ENCODE peak calls at places on chromosomes 16 and 17, in ten cellular contexts. M is amniotic stem cell, R is GM12865, F is uterus, N is SW480, S is T-helper 1 cell, Y is progenitor cell of endocrine pancreas, I is endothelial cell, U is EL, X is cardiac fibroblast. O is an unnamed sample.

GRCh38 chr17:76686538-76687277 is 24.1 kb downstream of the MXRA7 start:
- DNase-seq in U (no peak), N (no peak), Y (no peak), M (no peak), I (no peak), S (no peak), F (no peak), X (no peak), R (no peak), O (no peak)

GRCh38 chr17:45917081-45917480 is 22.7 kb downstream of the MAPT start:
- DNase-seq in S (no peak), M (no peak), I (no peak), X (no peak), U (no peak), R (no peak), N (no peak), Y (no peak), F (no peak), O (no peak)

GRCh38 chr16:1946495-1947368 is 3.7 kb upstream of the MSRB1 start:
- DNase-seq in M (no peak), X (no peak), S (no peak), F (no peak), U (no peak), R (no peak), Y (no peak), N (no peak), I (no peak), O (no peak)

GRCh38 chr17:75695830-75696271 is 25.4 kb upstream of the ITGB4 start:
- DNase-seq in I (no peak), X (no peak), N (no peak), U (no peak), S (no peak), F (no peak), Y (no peak), M (no peak), R (no peak), O (no peak)

GRCh38 chr17:44071772-44072171 is 1.2 kb downstream of the G6PC3 start:
- DNase-seq in F (no peak), N (no peak), S (no peak), Y (no peak), I (no peak), M (no peak), U (peak), R (no peak), X (no peak), O (no peak)

GRCh38 chr17:39591958-39592954 is 15.5 kb downstream of the NEUROD2 start:
- DNase-seq in S (no peak), X (peak), F (no peak), I (peak), N (peak), U (peak), R (peak), Y (peak), M (peak), O (peak)

GRCh38 chr16:26667271-26667703 is 399.4 kb upstream of the C16orf82 start:
- DNase-seq in F (no peak), R (no peak), S (no peak), Y (no peak), X (no peak), U (no peak), N (no peak), M (no peak), I (no peak), O (no peak)

GRCh38 chr17:71484546-71484945 is 636.3 kb upstream of the SOX9 start:
- DNase-seq in M (no peak), I (no peak), X (no peak), S (no peak), U (no peak), Y (no peak), F (no peak), R (no peak), N (no peak), O (no peak)

GRCh38 chr17:32746280-32746679 is 130.6 kb downstream of the MYO1D start:
- DNase-seq in N (no peak), S (no peak), X (peak), R (no peak), U (peak), F (no peak), M (no peak), I (no peak), Y (no peak), O (no peak)

GRCh38 chr16:57413733-57414132 is 9.2 kb downstream of the CCL17 start:
- DNase-seq in S (no peak), I (no peak), U (no peak), R (no peak), M (no peak), Y (no peak), F (no peak), X (no peak), N (no peak), O (no peak)

GRCh38 chr17:40121191-40121885 is 433 bp upstream of the MSL1 start:
- DNase-seq in I (peak), S (peak), X (peak), U (peak), F (peak), R (peak), N (no peak), M (no peak), Y (no peak), O (no peak)

GRCh38 chr17:7837375-7838290 is 3.6 kb downstream of the KDM6B start:
- DNase-seq in N (peak), X (no peak), S (no peak), Y (no peak), M (no peak), F (no peak), R (peak), I (no peak), U (no peak), O (no peak)

GRCh38 chr17:44376124-44376523 is 12.5 kb upstream of the FAM171A2 start:
- DNase-seq in N (no peak), X (peak), M (no peak), Y (no peak), I (peak), R (no peak), S (no peak), U (no peak), F (peak), O (no peak)

GRCh38 chr17:73757324-73757942 is 113.2 kb upstream of the SDK2 start:
- DNase-seq in N (peak), Y (no peak), S (no peak), F (no peak), U (no peak), R (no peak), X (no peak), M (no peak), I (no peak), O (no peak)

GRCh38 chr17:6454495-6455320 is 10.5 kb downstream of the PIMREG start:
- DNase-seq in X (no peak), S (no peak), F (no peak), U (no peak), N (no peak), I (no peak), R (no peak), M (no peak), Y (no peak), O (no peak)

GRCh38 chr16:57504001-57504400 is 17.7 kb upstream of the DOK4 start:
- DNase-seq in I (no peak), S (no peak), U (no peak), X (no peak), F (no peak), R (no peak), M (no peak), Y (no peak), N (no peak), O (no peak)

GRCh38 chr17:36066365-36066945 is 2.4 kb downstream of the CCL18 start:
- DNase-seq in X (no peak), I (no peak), R (no peak), N (no peak), S (no peak), U (no peak), Y (no peak), F (no peak), M (no peak), O (no peak)

GRCh38 chr17:77944390-77945222 is 13.9 kb upstream of the TNRC6C start:
- DNase-seq in R (no peak), U (no peak), Y (no peak), I (no peak), S (no peak), N (no peak), X (no peak), F (no peak), M (no peak), O (no peak)

GRCh38 chr16:28003923-28004322 is 59.6 kb downstream of the GSG1L start:
- DNase-seq in U (no peak), S (no peak), R (no peak), X (no peak), M (no peak), Y (no peak), N (no peak), F (no peak), I (no peak), O (no peak)

GRCh38 chr16:1048442-1049112 is 24.0 kb upstream of the SSTR5 start:
- DNase-seq in Y (peak), R (no peak), F (no peak), S (no peak), U (peak), X (peak), I (peak), N (no peak), M (no peak), O (no peak)

GRCh38 chr16:2753523-2754020 is 1.1 kb downstream of the SRRM2 start:
- DNase-seq in R (no peak), Y (no peak), U (no peak), I (no peak), F (no peak), X (peak), M (peak), S (no peak), N (no peak), O (no peak)

GRCh38 chr17:14741516-14741915 is 440.6 kb downstream of the HS3ST3B1 start:
- DNase-seq in Y (no peak), M (no peak), I (no peak), S (no peak), X (peak), R (no peak), U (peak), N (no peak), F (no peak), O (no peak)

GRCh38 chr16:814974-815373 is 14.4 kb upstream of the GNG13 start:
- DNase-seq in Y (no peak), U (peak), S (no peak), F (no peak), I (no peak), M (no peak), X (peak), R (peak), N (no peak), O (peak)